ENCODE peak calls at places on chromosomes 13 and 19, in six cellular contexts. I, X, B, V, C and G are unnamed samples.

GRCh38 chr19:33350538-33351309 is 22.8 kb upstream of the CEBPG start:
- DNase-seq in C (no peak), B (peak; percentile 85), X (peak; percentile 20), V (no peak), I (peak; percentile 42), G (peak; percentile 25)

GRCh38 chr19:14758816-14759215 is 19.5 kb downstream of the ADGRE2 start:
- DNase-seq in B (no peak), I (no peak), V (no peak), C (no peak), X (no peak), G (no peak)

GRCh38 chr13:37201081-37201480 is 95.6 kb upstream of the CSNK1A1L start:
- DNase-seq in V (no peak), X (no peak), C (no peak), I (no peak), B (no peak), G (no peak)

GRCh38 chr13:38830442-38831045 is 143.7 kb downstream of the FREM2 start:
- DNase-seq in X (no peak), C (no peak), V (no peak), I (no peak), B (no peak), G (no peak)

GRCh38 chr19:3857449-3858003 is 11.3 kb downstream of the ZFR2 start:
- DNase-seq in I (no peak), V (no peak), X (no peak), C (peak; percentile 81), B (no peak), G (no peak)

GRCh38 chr19:42189133-42189532 is 28.3 kb downstream of the DEDD2 start:
- DNase-seq in B (no peak), X (no peak), C (no peak), V (no peak), I (no peak), G (no peak)

GRCh38 chr19:33024398-33024797 is 40.3 kb downstream of the RHPN2 start:
- DNase-seq in I (no peak), B (no peak), X (no peak), V (no peak), C (no peak), G (no peak)

GRCh38 chr19:50003810-50004419 is 21.3 kb downstream of the VRK3 start:
- DNase-seq in I (peak; percentile 64), B (peak; percentile 35), C (peak; percentile 74), X (no peak), V (no peak), G (peak; percentile 98)

GRCh38 chr13:39506559-39507390 is 96.2 kb downstream of the LHFPL6 start:
- DNase-seq in C (no peak), X (no peak), B (no peak), I (no peak), V (no peak), G (peak; percentile 14)

GRCh38 chr19:33029746-33030303 is 34.9 kb downstream of the RHPN2 start:
- DNase-seq in X (no peak), I (no peak), C (no peak), V (no peak), B (no peak), G (no peak)

GRCh38 chr13:75541287-75541686 is 3.6 kb upstream of the COMMD6 start:
- DNase-seq in C (no peak), V (no peak), I (no peak), B (no peak), X (no peak), G (no peak)